ENCODE peak calls at places on chromosomes 3 and 15, in ten cellular contexts. P is uterus, X is heart left ventricle, M is ovary, V is upper lobe of left lung, N is stomach, F is trophoblast cell, K is aorta, O is brain microvascular endothelial cell, A is psoas muscle. U is an unnamed sample.

GRCh38 chr3:157502916-157503620 is at the start of gene VEPH1:
- DNase-seq in P (no peak), X (no peak), M (no peak), V (peak; percentile 66), N (no peak), F (peak; percentile 83), K (no peak), O (peak; percentile 66), A (no peak), U (no peak)

GRCh38 chr3:94291686-94292085 is 228.8 kb downstream of the NSUN3 start:
- DNase-seq in P (no peak), X (no peak), M (no peak), V (no peak), N (no peak), F (no peak), K (no peak), O (no peak), A (no peak), U (no peak)

GRCh38 chr15:40906101-40906946 is 12.1 kb downstream of the VPS18 start:
- DNase-seq in P (peak; percentile 90), X (peak; percentile 93), M (peak; percentile 90), V (peak; percentile 97), N (peak; percentile 96), F (peak; percentile 89), K (peak; percentile 92), O (peak; percentile 62), A (peak; percentile 94), U (peak; percentile 94)

GRCh38 chr15:51721199-51721960 is 16.1 kb downstream of the LYSMD2 start:
- DNase-seq in P (no peak), X (no peak), M (no peak), V (no peak), N (no peak), F (no peak), K (no peak), O (no peak), A (no peak), U (no peak)

GRCh38 chr3:42451546-42452230 is 41.3 kb upstream of the LYZL4 start:
- DNase-seq in P (no peak), X (peak; percentile 36), M (no peak), V (peak; percentile 24), N (no peak), F (no peak), K (peak; percentile 56), O (no peak), A (no peak), U (no peak)

GRCh38 chr3:134795776-134796312 is 784 bp downstream of the EPHB1 start:
- DNase-seq in P (no peak), X (no peak), M (peak; percentile 40), V (no peak), N (no peak), F (no peak), K (no peak), O (peak; percentile 10), A (peak; percentile 63), U (peak; percentile 67)

GRCh38 chr3:4225005-4225471 is 78.1 kb upstream of the SETMAR start:
- DNase-seq in P (no peak), X (no peak), M (no peak), V (no peak), N (no peak), F (no peak), K (no peak), O (no peak), A (no peak), U (no peak)

GRCh38 chr15:77727635-77728311 is 95.1 kb upstream of the LINGO1 start:
- DNase-seq in P (no peak), X (no peak), M (no peak), V (no peak), N (no peak), F (no peak), K (no peak), O (no peak), A (no peak), U (no peak)

GRCh38 chr15:31297880-31298456 is 28.7 kb upstream of the KLF13 start:
- DNase-seq in P (no peak), X (no peak), M (peak; percentile 3), V (no peak), N (peak; percentile 69), F (no peak), K (no peak), O (no peak), A (no peak), U (no peak)

GRCh38 chr15:64464271-64465005 is 4.1 kb downstream of the ZNF609 start:
- DNase-seq in P (peak; percentile 23), X (no peak), M (no peak), V (peak; percentile 70), N (no peak), F (no peak), K (no peak), O (no peak), A (no peak), U (no peak)

GRCh38 chr15:99507732-99508571 is 57.8 kb upstream of the MEF2A start:
- DNase-seq in P (peak; percentile 86), X (peak; percentile 50), M (peak; percentile 67), V (no peak), N (no peak), F (no peak), K (peak; percentile 72), O (no peak), A (peak; percentile 92), U (peak; percentile 80)

GRCh38 chr3:14130230-14130629 is 5.4 kb downstream of the TMEM43 start:
- DNase-seq in P (no peak), X (no peak), M (no peak), V (no peak), N (no peak), F (no peak), K (no peak), O (no peak), A (no peak), U (no peak)

GRCh38 chr3:14131134-14131533 is 6.3 kb downstream of the TMEM43 start:
- DNase-seq in P (no peak), X (no peak), M (no peak), V (no peak), N (no peak), F (no peak), K (no peak), O (no peak), A (no peak), U (no peak)

GRCh38 chr3:14132120-14132519 is 7.3 kb downstream of the TMEM43 start:
- DNase-seq in P (no peak), X (no peak), M (no peak), V (no peak), N (no peak), F (no peak), K (no peak), O (no peak), A (no peak), U (no peak)

GRCh38 chr3:14132689-14133088 is 7.8 kb downstream of the TMEM43 start:
- DNase-seq in P (no peak), X (no peak), M (no peak), V (no peak), N (no peak), F (no peak), K (no peak), O (no peak), A (no peak), U (no peak)

GRCh38 chr3:14130707-14131106 is 5.9 kb downstream of the TMEM43 start:
- DNase-seq in P (no peak), X (no peak), M (no peak), V (no peak), N (no peak), F (no peak), K (no peak), O (no peak), A (no peak), U (no peak)
- H3K36me3 ChIP-seq in P (no peaks in the 10 kb centered on the region), X (peaks cover 74% of the 10 kb centered on the region), M (no peaks in the 10 kb centered on the region), V (peaks cover 70% of the 10 kb centered on the region), N (peaks cover 81% of the 10 kb centered on the region), F (peaks cover 67% of the 10 kb centered on the region), K (peaks cover 9% of the 10 kb centered on the region), O (peaks cover 69% of the 10 kb centered on the region), A (peaks cover 16% of the 10 kb centered on the region), U (peaks cover 59% of the 10 kb centered on the region)

DNA sequence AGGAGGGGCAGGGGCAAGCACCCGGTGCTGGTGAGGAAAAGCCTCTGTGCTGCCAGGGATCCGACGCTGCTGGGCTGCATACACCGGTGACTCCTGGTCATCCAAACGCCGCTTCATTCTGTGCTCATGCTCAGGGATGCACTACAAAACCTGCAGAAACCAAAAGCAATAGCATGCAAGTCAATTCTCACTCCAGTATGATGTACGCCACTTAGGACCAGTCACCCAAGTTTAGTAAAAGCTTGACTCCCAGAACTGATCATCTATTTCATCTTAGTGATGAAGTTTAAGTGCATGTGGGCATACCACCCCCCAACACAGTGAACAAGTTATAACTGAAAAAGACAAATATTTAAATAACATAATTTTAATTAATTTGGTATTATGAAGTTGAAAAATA is 21.2 kb downstream of the SIN3A start:
- DNase-seq in P (no peak), X (no peak), M (no peak), V (no peak), N (no peak), F (no peak), K (no peak), O (no peak), A (no peak), U (no peak)
- H3K36me3 ChIP-seq in P (no peaks in the 10 kb centered on the region), X (peaks cover 59% of the 10 kb centered on the region), M (no peaks in the 10 kb centered on the region), V (peaks cover 29% of the 10 kb centered on the region), N (peaks cover 51% of the 10 kb centered on the region), F (peaks cover 19% of the 10 kb centered on the region), K (no peaks in the 10 kb centered on the region), O (peaks cover 11% of the 10 kb centered on the region), A (no peaks in the 10 kb centered on the region), U (peaks cover 10% of the 10 kb centered on the region)

GRCh38 chr15:28118083-28118482 is 19.0 kb upstream of the OCA2 start:
- DNase-seq in P (no peak), X (no peak), M (no peak), V (no peak), N (no peak), F (no peak), K (no peak), O (no peak), A (no peak), U (no peak)
- H3K36me3 ChIP-seq in P (no peaks in the 10 kb centered on the region), X (peaks cover 92% of the 10 kb centered on the region), M (no peaks in the 10 kb centered on the region), V (peaks cover 75% of the 10 kb centered on the region), N (peaks cover 99% of the 10 kb centered on the region), F (peaks cover 64% of the 10 kb centered on the region), K (no peaks in the 10 kb centered on the region), O (peaks cover 36% of the 10 kb centered on the region), A (no peaks in the 10 kb centered on the region), U (peaks cover 74% of the 10 kb centered on the region)

GRCh38 chr15:85979929-85980328 is 99.7 kb upstream of the AGBL1 start:
- DNase-seq in P (no peak), X (no peak), M (no peak), V (no peak), N (no peak), F (no peak), K (no peak), O (no peak), A (no peak), U (no peak)

GRCh38 chr15:85977586-85977985 is 102.1 kb upstream of the AGBL1 start:
- DNase-seq in P (no peak), X (no peak), M (no peak), V (no peak), N (no peak), F (no peak), K (no peak), O (no peak), A (no peak), U (no peak)

GRCh38 chr15:85976986-85977385 is 102.7 kb upstream of the AGBL1 start:
- DNase-seq in P (no peak), X (no peak), M (no peak), V (no peak), N (no peak), F (peak; percentile 89), K (no peak), O (no peak), A (no peak), U (no peak)

GRCh38 chr15:85976102-85976501 is 103.6 kb upstream of the AGBL1 start:
- DNase-seq in P (no peak), X (no peak), M (no peak), V (no peak), N (no peak), F (no peak), K (no peak), O (no peak), A (no peak), U (no peak)

GRCh38 chr15:85980946-85981345 is 98.7 kb upstream of the AGBL1 start:
- DNase-seq in P (no peak), X (no peak), M (no peak), V (no peak), N (no peak), F (no peak), K (no peak), O (no peak), A (no peak), U (no peak)
- H3K36me3 ChIP-seq in P (no peaks in the 10 kb centered on the region), X (no peaks in the 10 kb centered on the region), M (no peaks in the 10 kb centered on the region), V (no peaks in the 10 kb centered on the region), N (no peaks in the 10 kb centered on the region), F (no peaks in the 10 kb centered on the region), K (no peaks in the 10 kb centered on the region), O (no peaks in the 10 kb centered on the region), A (no peaks in the 10 kb centered on the region), U (no peaks in the 10 kb centered on the region)

U was measured in sigmoid colon.